ENCODE peak calls at places on chromosomes 7 and 10, in four cellular contexts. R, K, D and E are unnamed samples.
A peak's percentile ranks its signal among the peaks of the same experiment; 100 is the strongest.

GRCh38 chr7:119664601-119665000 is 608.4 kb upstream of the KCND2 start:
- ATAC-seq in R (peak; percentile 21), K (no peak), D (no peak), E (no peak)

GRCh38 chr10:43573250-43574034 is 974 bp downstream of the ZNF239 start:
- ATAC-seq in R (no peak), K (no peak), D (no peak), E (no peak)

GRCh38 chr7:25025218-25025671 is 45.3 kb upstream of the OSBPL3 start:
- ATAC-seq in R (peak; percentile 42), K (peak; percentile 99), D (no peak), E (no peak)

GRCh38 chr7:128810997-128811396 is 19.2 kb upstream of the FLNC start:
- ATAC-seq in R (no peak), K (no peak), D (no peak), E (no peak)

GRCh38 chr10:112778579-112778978 is 171.5 kb upstream of the TCF7L2 start:
- ATAC-seq in R (no peak), K (no peak), D (no peak), E (no peak)

GRCh38 chr7:138804618-138805017 is 6.6 kb upstream of the ATP6V0A4 start:
- ATAC-seq in R (no peak), K (no peak), D (no peak), E (no peak)

GRCh38 chr10:104045151-104046089 is 40.3 kb downstream of the COL17A1 start:
- ATAC-seq in R (peak; percentile 72), K (peak; percentile 89), D (peak; percentile 88), E (peak; percentile 56)

GRCh38 chr10:22489467-22489866 is 144.2 kb downstream of the SPAG6 start:
- ATAC-seq in R (no peak), K (no peak), D (peak; percentile 56), E (no peak)

GRCh38 chr7:25073451-25073850 is 51.6 kb downstream of the CYCS start:
- ATAC-seq in R (no peak), K (peak; percentile 90), D (no peak), E (no peak)

GRCh38 chr10:108735380-108735779 is 1187.9 kb downstream of the XPNPEP1 start:
- ATAC-seq in R (no peak), K (no peak), D (no peak), E (no peak)

GRCh38 chr10:4407783-4408182 is 418.2 kb upstream of the AKR1E2 start:
- ATAC-seq in R (peak; percentile 34), K (no peak), D (no peak), E (no peak)

GRCh38 chr7:151856098-151856497 is 20.8 kb downstream of the PRKAG2 start:
- ATAC-seq in R (no peak), K (peak; percentile 52), D (no peak), E (no peak)

GRCh38 chr7:92884218-92884617 is 47.8 kb upstream of the CDK6 start:
- ATAC-seq in R (no peak), K (no peak), D (peak; percentile 74), E (no peak)

GRCh38 chr7:1243290-1243963 is 10.8 kb downstream of the UNCX start:
- ATAC-seq in R (no peak), K (no peak), D (no peak), E (no peak)

GRCh38 chr10:26441491-26442214 is 3.5 kb downstream of the APBB1IP start:
- ATAC-seq in R (no peak), K (no peak), D (no peak), E (no peak)

GRCh38 chr7:19296617-19297016 is 151.4 kb upstream of the FERD3L start:
- ATAC-seq in R (no peak), K (no peak), D (no peak), E (no peak)
- TF ChIP-seq POLR2AphosphoS5 in R (no peak), K (no peak), D (no peak), E (no peak)

GRCh38 chr10:97584060-97584797 is at the start of gene HOGA1:
- ATAC-seq in R (peak; percentile 68), K (peak; percentile 97), D (peak; percentile 97), E (peak; percentile 86)
- TF ChIP-seq POLR2A in R (no peak), K (peak; percentile 53), D (no peak), E (no peak)

GRCh38 chr7:150633926-150634325 is 1.7 kb upstream of the GIMAP6 start:
- ATAC-seq in R (no peak), K (no peak), D (no peak), E (no peak)
- TF ChIP-seq POLR2AphosphoS5 in R (no peak), K (no peak), D (no peak), E (no peak)

GRCh38 chr7:99918959-99919813 is at the start of gene TRIM4:
- ATAC-seq in R (peak; percentile 99), K (peak; percentile 99), D (peak; percentile 99), E (peak; percentile 99)
- TF ChIP-seq POLR2A in R (peak; percentile 93), K (peak; percentile 84), D (peak; percentile 99), E (peak; percentile 91)